ENCODE peak calls at places on chromosomes 7 and 10, in five cellular contexts. One of them, this sample, is unnamed.

GRCh38 chr10:18738835-18739234 is 79.6 kb downstream of the ARL5B start:
- DNase-seq in K562: no peak
- DNase-seq in Peyer's patch: no peak
- DNase-seq in NB4: no peak
- DNase-seq in prostate gland: no peak
- DNase-seq in this sample: no peak

GRCh38 chr7:27635728-27636127 is 27.0 kb downstream of the HIBADH start:
- DNase-seq in K562: no peak
- DNase-seq in Peyer's patch: no peak
- DNase-seq in NB4: no peak
- DNase-seq in prostate gland: no peak
- DNase-seq in this sample: no peak

GRCh38 chr7:14219125-14219524 is 229.7 kb upstream of the ETV1 start:
- DNase-seq in K562: no peak
- DNase-seq in Peyer's patch: no peak
- DNase-seq in NB4: no peak
- DNase-seq in prostate gland: no peak
- DNase-seq in this sample: no peak

GRCh38 chr10:71478966-71479365 is 82.2 kb downstream of the CDH23 start:
- DNase-seq in K562: no peak
- DNase-seq in Peyer's patch: no peak
- DNase-seq in NB4: no peak
- DNase-seq in prostate gland: no peak
- DNase-seq in this sample: no peak

GRCh38 chr7:128404826-128405344 is 4.9 kb downstream of the IMPDH1 start:
- DNase-seq in K562: peak
- DNase-seq in Peyer's patch: no peak
- DNase-seq in NB4: peak
- DNase-seq in prostate gland: no peak
- DNase-seq in this sample: no peak

GRCh38 chr7:11415101-11415500 is 416.9 kb downstream of the THSD7A start:
- DNase-seq in K562: no peak
- DNase-seq in Peyer's patch: no peak
- DNase-seq in NB4: no peak
- DNase-seq in prostate gland: no peak
- DNase-seq in this sample: no peak

GRCh38 chr7:136883046-136883445 is 14.6 kb downstream of the CHRM2 start:
- DNase-seq in K562: no peak
- DNase-seq in Peyer's patch: no peak
- DNase-seq in NB4: no peak
- DNase-seq in prostate gland: no peak
- DNase-seq in this sample: no peak

GRCh38 chr10:93437000-93437945 is 44.9 kb downstream of the MYOF start:
- DNase-seq in K562: no peak
- DNase-seq in Peyer's patch: no peak
- DNase-seq in NB4: peak
- DNase-seq in prostate gland: peak
- DNase-seq in this sample: no peak

GRCh38 chr10:31419394-31420063 is 100.5 kb downstream of the ZEB1 start:
- DNase-seq in K562: no peak
- DNase-seq in Peyer's patch: no peak
- DNase-seq in NB4: peak
- DNase-seq in prostate gland: no peak
- DNase-seq in this sample: no peak

GRCh38 chr7:101121996-101122932 is 4.6 kb upstream of the SERPINE1 start:
- DNase-seq in K562: peak
- DNase-seq in Peyer's patch: peak
- DNase-seq in NB4: no peak
- DNase-seq in prostate gland: no peak
- DNase-seq in this sample: no peak
- TF ChIP-seq POLR2A in K562: no peak
- TF ChIP-seq POLR2A in Peyer's patch: no peak
- TF ChIP-seq POLR2A in NB4: no peak
- TF ChIP-seq POLR2A in prostate gland: no peak
- TF ChIP-seq POLR2A in this sample: no peak

GRCh38 chr10:21173964-21174669 is 277.0 kb upstream of the NEBL start:
- DNase-seq in K562: peak
- DNase-seq in Peyer's patch: peak
- DNase-seq in NB4: no peak
- DNase-seq in prostate gland: peak
- DNase-seq in this sample: peak
- TF ChIP-seq POLR2A in K562: no peak
- TF ChIP-seq POLR2A in Peyer's patch: peak
- TF ChIP-seq POLR2A in NB4: no peak
- TF ChIP-seq POLR2A in prostate gland: peak
- TF ChIP-seq POLR2A in this sample: no peak

GRCh38 chr10:21533577-21534475 is at the start of gene MLLT10:
- DNase-seq in K562: peak
- DNase-seq in Peyer's patch: peak
- DNase-seq in NB4: peak
- DNase-seq in prostate gland: peak
- DNase-seq in this sample: peak
- TF ChIP-seq POLR2A in K562: peak
- TF ChIP-seq POLR2A in Peyer's patch: peak
- TF ChIP-seq POLR2A in NB4: peak
- TF ChIP-seq POLR2A in prostate gland: peak
- TF ChIP-seq POLR2A in this sample: peak

DNA sequence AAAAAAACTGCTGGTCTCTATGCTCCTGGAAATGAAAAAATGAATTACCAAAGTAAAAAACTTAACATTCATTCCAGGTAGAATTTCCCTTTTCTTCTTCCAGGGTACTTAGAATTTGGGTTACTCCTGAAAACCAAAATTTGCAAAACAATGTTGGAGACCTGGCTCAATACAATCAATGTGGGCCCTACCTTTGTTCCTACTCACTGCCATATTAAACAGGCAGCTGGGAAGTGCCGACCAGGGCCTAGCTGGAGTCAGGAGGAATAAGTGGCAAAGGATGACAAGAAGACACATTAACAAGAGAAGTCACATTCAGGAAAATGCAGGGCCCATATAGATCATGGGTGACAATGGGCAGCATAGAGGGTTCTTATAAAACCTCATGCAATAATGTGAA is 6.4 kb upstream of the AGK start:
- DNase-seq in K562: no peak
- DNase-seq in Peyer's patch: no peak
- DNase-seq in NB4: no peak
- DNase-seq in prostate gland: no peak
- DNase-seq in this sample: no peak
- TF ChIP-seq POLR2A in K562: no peak
- TF ChIP-seq POLR2A in Peyer's patch: no peak
- TF ChIP-seq POLR2A in NB4: no peak
- TF ChIP-seq POLR2A in prostate gland: no peak
- TF ChIP-seq POLR2A in this sample: no peak

GRCh38 chr7:13165854-13166253 is 478.4 kb downstream of the ARL4A start:
- DNase-seq in K562: no peak
- DNase-seq in Peyer's patch: no peak
- DNase-seq in NB4: no peak
- DNase-seq in prostate gland: no peak
- DNase-seq in this sample: no peak
- TF ChIP-seq POLR2A in K562: no peak
- TF ChIP-seq POLR2A in Peyer's patch: no peak
- TF ChIP-seq POLR2A in NB4: no peak
- TF ChIP-seq POLR2A in prostate gland: no peak
- TF ChIP-seq POLR2A in this sample: no peak

GRCh38 chr10:7792541-7792940 is 4.6 kb downstream of the ATP5F1C start:
- DNase-seq in K562: no peak
- DNase-seq in Peyer's patch: no peak
- DNase-seq in NB4: no peak
- DNase-seq in prostate gland: no peak
- DNase-seq in this sample: no peak

GRCh38 chr10:7794627-7795026 is 6.7 kb downstream of the ATP5F1C start:
- DNase-seq in K562: no peak
- DNase-seq in Peyer's patch: no peak
- DNase-seq in NB4: no peak
- DNase-seq in prostate gland: no peak
- DNase-seq in this sample: no peak

GRCh38 chr10:7797582-7797981 is 9.6 kb downstream of the ATP5F1C start:
- DNase-seq in K562: peak
- DNase-seq in Peyer's patch: no peak
- DNase-seq in NB4: peak
- DNase-seq in prostate gland: no peak
- DNase-seq in this sample: peak

GRCh38 chr10:7795605-7796004 is 7.6 kb downstream of the ATP5F1C start:
- DNase-seq in K562: peak
- DNase-seq in Peyer's patch: no peak
- DNase-seq in NB4: peak
- DNase-seq in prostate gland: no peak
- DNase-seq in this sample: peak
- TF ChIP-seq POLR2A in K562: no peak
- TF ChIP-seq POLR2A in Peyer's patch: no peak
- TF ChIP-seq POLR2A in NB4: no peak
- TF ChIP-seq POLR2A in prostate gland: no peak
- TF ChIP-seq POLR2A in this sample: no peak

GRCh38 chr7:517848-518629 is 1.6 kb downstream of the PDGFA start:
- DNase-seq in K562: peak
- DNase-seq in Peyer's patch: peak
- DNase-seq in NB4: no peak
- DNase-seq in prostate gland: peak
- DNase-seq in this sample: no peak
- TF ChIP-seq POLR2A in K562: no peak
- TF ChIP-seq POLR2A in Peyer's patch: peak
- TF ChIP-seq POLR2A in NB4: no peak
- TF ChIP-seq POLR2A in prostate gland: no peak
- TF ChIP-seq POLR2A in this sample: no peak

DNA sequence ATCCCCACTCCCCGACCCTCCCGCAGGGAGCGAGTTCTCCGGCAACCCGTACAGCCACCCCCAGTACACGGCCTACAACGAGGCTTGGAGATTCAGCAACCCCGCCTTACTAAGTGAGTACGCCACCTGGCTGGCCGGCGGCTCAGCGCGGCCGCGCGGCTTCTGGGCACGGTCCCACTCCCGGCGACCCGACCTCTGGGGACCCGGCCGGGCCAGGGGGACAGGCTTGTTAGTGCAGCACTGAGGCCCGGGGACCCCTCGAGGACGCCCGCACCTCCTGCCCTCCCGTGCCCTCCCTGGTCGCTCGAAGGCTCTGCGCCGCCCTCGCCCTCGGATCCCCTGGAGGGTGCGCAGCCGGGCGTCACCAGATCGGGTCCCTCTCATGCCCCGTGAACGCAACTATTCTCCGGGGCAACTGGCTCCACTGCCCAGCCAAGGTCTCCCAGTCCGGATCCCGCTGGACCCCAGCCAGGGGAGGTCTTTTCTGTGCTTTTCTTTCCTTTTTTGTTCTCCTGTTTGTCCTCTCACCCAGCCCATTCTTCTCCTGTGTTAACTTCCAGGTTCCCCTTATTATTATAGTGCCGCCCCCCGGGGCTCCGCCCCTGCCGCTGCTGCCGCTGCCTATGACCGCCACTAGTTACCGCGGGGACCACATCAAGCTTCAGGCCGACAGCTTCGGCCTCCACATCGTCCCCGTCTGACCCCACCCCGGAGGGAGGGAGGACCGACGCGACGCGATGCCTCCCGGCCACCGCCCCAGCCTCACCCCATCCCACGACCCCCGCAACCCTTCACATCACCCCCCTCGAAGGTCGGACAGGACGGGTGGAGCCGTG is 81.8 kb downstream of the PAX2 start:
- DNase-seq in K562: no peak
- DNase-seq in Peyer's patch: no peak
- DNase-seq in NB4: peak
- DNase-seq in prostate gland: no peak
- DNase-seq in this sample: no peak
- TF ChIP-seq POLR2A in K562: no peak
- TF ChIP-seq POLR2A in Peyer's patch: no peak
- TF ChIP-seq POLR2A in NB4: no peak
- TF ChIP-seq POLR2A in prostate gland: no peak
- TF ChIP-seq POLR2A in this sample: no peak

GRCh38 chr10:103661198-103661950 is 167.9 kb downstream of the NEURL1 start:
- DNase-seq in K562: no peak
- DNase-seq in Peyer's patch: no peak
- DNase-seq in NB4: peak
- DNase-seq in prostate gland: peak
- DNase-seq in this sample: peak
- TF ChIP-seq POLR2A in K562: no peak
- TF ChIP-seq POLR2A in Peyer's patch: peak
- TF ChIP-seq POLR2A in NB4: no peak
- TF ChIP-seq POLR2A in prostate gland: peak
- TF ChIP-seq POLR2A in this sample: no peak

This sample was measured in erythroblast.